ENCODE peak calls at places on chromosomes 1 and 21, in four cellular contexts. T, Z, S and C are unnamed samples.

GRCh38 chr1:85465791-85466134 is 804 bp upstream of the DDAH1 start:
- DNase-seq in Z (no peak), S (no peak), T (no peak), C (no peak)

GRCh38 chr1:100443739-100444571 is 91.6 kb downstream of the CDC14A start:
- DNase-seq in Z (peak; percentile 16), S (no peak), T (no peak), C (no peak)

GRCh38 chr1:246597340-246597739 is 31.1 kb downstream of the CNST start:
- DNase-seq in Z (no peak), S (no peak), T (no peak), C (no peak)

GRCh38 chr1:219555802-219556201 is 57.1 kb downstream of the ZC3H11B start:
- DNase-seq in Z (no peak), T (no peak), S (no peak), C (no peak)

GRCh38 chr1:201626629-201627275 is 87.8 kb downstream of the NAV1 start:
- DNase-seq in Z (no peak), S (no peak), T (no peak), C (no peak)

GRCh38 chr21:36846624-36847023 is 119.8 kb downstream of the HLCS start:
- DNase-seq in T (peak; percentile 49), S (no peak), Z (no peak), C (no peak)

GRCh38 chr1:200654660-200655059 is 15.0 kb downstream of the DDX59 start:
- DNase-seq in Z (peak; percentile 66), S (peak; percentile 70), T (no peak), C (no peak)

GRCh38 chr1:167981933-167982332 is 45.1 kb upstream of the MPC2 start:
- DNase-seq in S (no peak), T (no peak), Z (no peak), C (no peak)

GRCh38 chr1:232952514-232953175 is 2.2 kb downstream of the NTPCR start:
- DNase-seq in Z (peak; percentile 60), T (peak; percentile 91), S (peak; percentile 42), C (peak; percentile 60)

GRCh38 chr21:26797878-26798456 is 47.2 kb downstream of the ADAMTS1 start:
- DNase-seq in T (no peak), S (no peak), Z (no peak), C (no peak)

GRCh38 chr1:23558872-23559135 is 497 bp downstream of the ID3 start:
- DNase-seq in S (no peak), T (no peak), Z (no peak), C (no peak)

GRCh38 chr1:79323240-79324025 is 316.9 kb upstream of the ADGRL4 start:
- DNase-seq in Z (no peak), S (no peak), T (no peak), C (no peak)

GRCh38 chr1:228333739-228334115 is 72.9 kb downstream of the TRIM11 start:
- DNase-seq in S (no peak), T (no peak), Z (no peak), C (no peak)

GRCh38 chr1:33152685-33153432 is 29.0 kb downstream of the TRIM62 start:
- DNase-seq in Z (no peak), S (peak; percentile 55), T (peak; percentile 92), C (no peak)

GRCh38 chr1:59570524-59570923 is 244.2 kb upstream of the HOOK1 start:
- DNase-seq in S (no peak), T (no peak), Z (no peak), C (peak; percentile 57)

GRCh38 chr1:64834734-64835133 is 89.9 kb downstream of the RAVER2 start:
- DNase-seq in Z (no peak), S (no peak), T (no peak), C (no peak)

GRCh38 chr1:33161061-33161681 is 20.7 kb downstream of the TRIM62 start:
- DNase-seq in S (no peak), T (no peak), Z (no peak), C (no peak)

GRCh38 chr1:94983343-94983742 is 56.4 kb upstream of the CNN3 start:
- DNase-seq in T (no peak), S (no peak), Z (no peak), C (no peak)

GRCh38 chr21:32411366-32412161 is 942 bp upstream of the EVA1C start:
- DNase-seq in T (peak; percentile 71), Z (no peak), S (no peak), C (peak; percentile 48)

GRCh38 chr1:200290010-200290685 is 119.7 kb downstream of the ZNF281 start:
- DNase-seq in T (peak; percentile 85), Z (no peak), S (no peak), C (no peak)

GRCh38 chr1:37434292-37434907 is 40.0 kb upstream of the ZC3H12A start:
- DNase-seq in Z (peak; percentile 87), S (peak; percentile 91), T (peak; percentile 94), C (peak; percentile 69)

GRCh38 chr1:55816456-55816794 is 601.3 kb upstream of the USP24 start:
- DNase-seq in S (no peak), T (no peak), Z (no peak), C (no peak)

GRCh38 chr1:22039594-22040347 is 12.7 kb upstream of the CDC42 start:
- DNase-seq in Z (peak; percentile 80), S (peak; percentile 84), T (peak; percentile 79), C (peak; percentile 91)
- TF ChIP-seq CTCF in Z (no peak), S (no peak), T (peak; percentile 25), C (no peak)

GRCh38 chr1:61642475-61643232 is 82.3 kb downstream of the TM2D1 start:
- DNase-seq in T (peak; percentile 53), S (no peak), Z (no peak), C (no peak)
- TF ChIP-seq CTCF in T (no peak), S (no peak), Z (no peak), C (no peak)

DNA sequence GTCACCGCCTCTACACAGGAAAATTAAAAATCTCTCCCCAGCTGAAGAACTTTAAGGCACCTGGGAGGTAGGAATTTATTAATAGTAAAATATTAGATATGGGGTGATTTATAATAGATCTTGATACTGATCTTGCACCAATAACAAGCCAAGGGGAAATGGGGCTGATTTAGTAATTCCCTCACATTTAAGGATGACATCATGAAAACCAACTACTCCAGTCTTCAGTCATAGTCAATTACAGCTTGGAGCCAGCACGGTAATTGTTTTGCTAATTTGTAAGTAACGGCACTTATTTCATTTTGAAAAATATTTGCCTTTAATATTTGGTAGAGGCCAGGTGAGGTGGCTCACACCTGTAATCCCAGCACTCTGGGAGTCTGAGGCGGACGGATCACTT is 92.8 kb downstream of the TGFBR3 start:
- DNase-seq in T (no peak), S (no peak), Z (no peak), C (no peak)
- TF ChIP-seq CTCF in T (no peak), S (no peak), Z (no peak), C (no peak)

GRCh38 chr1:41882068-41882477 is 36.6 kb downstream of the HIVEP3 start:
- DNase-seq in T (no peak), S (no peak), Z (no peak), C (no peak)
- TF ChIP-seq CTCF in T (no peak), S (no peak), Z (no peak), C (no peak)

GRCh38 chr1:150549496-150550221 is 451 bp downstream of the ADAMTSL4 start:
- DNase-seq in Z (no peak), T (peak; percentile 78), S (no peak), C (no peak)

GRCh38 chr1:150548324-150548631 is 930 bp upstream of the ADAMTSL4 start:
- DNase-seq in S (no peak), Z (no peak), T (no peak), C (no peak)

GRCh38 chr1:150550222-150551048 is 1.2 kb downstream of the ADAMTSL4 start:
- DNase-seq in S (no peak), T (peak; percentile 58), Z (no peak), C (no peak)

GRCh38 chr1:150551049-150551783 is 2.0 kb downstream of the ADAMTSL4 start:
- DNase-seq in Z (no peak), T (peak; percentile 51), S (no peak), C (no peak)

DNA sequence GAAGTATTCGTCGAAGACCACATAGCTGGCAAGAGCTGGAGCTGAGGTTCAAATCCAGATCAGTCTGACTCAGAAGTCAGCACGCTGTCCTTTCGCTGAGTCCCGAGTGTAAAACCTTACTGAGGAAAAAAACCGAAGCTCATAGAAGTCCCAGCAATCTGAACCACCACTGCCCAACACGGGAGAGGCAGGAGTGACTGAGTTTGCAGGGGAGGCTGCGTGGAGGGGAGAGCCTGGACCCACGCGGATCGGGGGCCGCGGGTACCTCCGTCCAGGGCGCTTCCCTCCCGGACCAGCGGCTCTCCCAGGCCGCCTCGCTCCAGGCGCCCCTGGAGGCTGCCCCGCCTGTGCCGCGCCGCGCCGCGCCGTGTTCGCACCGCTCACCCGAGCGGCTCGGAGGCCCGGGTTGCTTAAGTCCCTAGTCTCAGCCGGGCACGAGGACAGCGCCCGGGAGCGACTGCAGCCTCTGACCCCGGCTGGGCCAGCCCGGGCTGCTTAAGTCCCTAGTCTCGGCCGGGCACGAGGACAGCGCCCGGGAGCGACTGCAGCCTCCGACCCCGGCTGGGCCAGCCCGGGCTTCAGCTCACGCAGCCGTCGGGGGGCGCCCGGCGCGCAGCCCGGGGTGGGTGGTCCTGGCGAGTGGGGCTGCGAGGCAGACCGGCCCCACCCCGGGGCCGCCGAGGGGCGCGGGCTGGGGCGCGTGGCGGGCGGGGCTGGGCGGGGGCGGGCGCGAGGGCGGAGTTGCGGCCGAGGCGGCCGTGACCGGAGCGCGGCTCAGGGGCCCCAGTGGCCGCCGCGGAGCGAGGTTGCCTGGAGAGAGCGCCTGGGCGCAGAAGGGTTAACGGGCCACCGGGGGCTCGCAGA is at the start of gene ADAMTSL4:
- DNase-seq in Z (peak; percentile 86), S (peak; percentile 79), T (peak; percentile 87), C (no peak)
- TF ChIP-seq CTCF in Z (no peak), S (no peak), T (peak; percentile 55), C (no peak)

DNA sequence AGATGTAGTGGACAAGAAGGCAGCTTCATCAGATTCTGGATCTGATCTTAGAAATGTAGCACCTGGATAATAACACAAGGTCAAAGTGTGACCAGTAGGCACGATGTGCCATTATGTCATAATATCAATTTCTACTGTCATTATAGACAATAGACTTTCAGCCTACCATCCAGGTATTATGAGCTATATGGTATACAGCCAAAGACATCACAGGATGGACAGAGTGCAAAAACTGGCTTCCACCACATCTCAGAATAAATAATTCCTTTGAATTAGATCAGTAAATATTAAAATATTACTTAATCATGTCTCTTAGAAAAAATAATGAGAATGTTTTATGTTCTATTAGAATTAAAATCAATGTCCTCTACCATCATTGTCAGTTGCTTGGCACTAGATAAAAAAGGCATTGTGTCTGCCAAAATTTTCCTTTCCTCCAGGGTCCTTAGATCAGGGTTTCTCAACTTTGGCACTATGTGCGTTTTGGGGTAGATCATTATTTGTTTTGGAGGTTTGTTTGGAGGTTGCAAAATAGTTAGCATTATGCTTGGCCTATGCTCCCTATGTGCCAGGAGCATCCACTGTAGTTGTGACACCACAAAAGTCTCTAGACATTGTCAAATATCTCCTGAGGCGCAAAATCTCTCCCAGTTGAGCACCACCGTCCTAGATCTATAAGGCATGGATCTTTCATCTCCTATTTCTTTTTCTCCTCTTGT is 86.7 kb upstream of the NRIP1 start:
- DNase-seq in T (no peak), Z (no peak), S (no peak), C (no peak)
- TF ChIP-seq CTCF in T (no peak), Z (no peak), S (no peak), C (no peak)

GRCh38 chr1:197814306-197814705 is 39.0 kb upstream of the DENND1B start:
- DNase-seq in T (no peak), Z (no peak), S (no peak), C (no peak)
- TF ChIP-seq CTCF in T (no peak), Z (no peak), S (no peak), C (no peak)